ENCODE peak calls at places on chromosomes 3 and 15, in ten cellular contexts. Z is esophagus muscularis mucosa, W is heart left ventricle, F is ovary, T is body of pancreas, A is stomach, L is thyroid gland, E is upper lobe of left lung, J is esophagus squamous epithelium, S is endothelial cell of umbilical vein. N is an unnamed sample.

GRCh38 chr3:70358978-70359580 is 46.6 kb upstream of the MDFIC2 start:
- DNase-seq in A (no peak), F (no peak), L (peak), W (no peak), E (no peak), J (no peak), Z (no peak), S (peak), T (peak), N (no peak)

GRCh38 chr3:117651271-117651670 is 941.7 kb downstream of the TUSC7 start:
- DNase-seq in L (no peak), F (no peak), T (no peak), J (no peak), E (no peak), W (no peak), A (no peak), Z (no peak), S (no peak), N (no peak)

GRCh38 chr3:28334552-28334951 is 14.0 kb upstream of the ZCWPW2 start:
- DNase-seq in T (no peak), F (no peak), L (no peak), W (no peak), Z (no peak), A (no peak), E (no peak), J (no peak), S (no peak), N (no peak)

GRCh38 chr15:70853270-70853854 is 595 bp downstream of the LARP6 start:
- DNase-seq in W (peak), E (no peak), T (peak), F (peak), L (peak), A (no peak), S (peak), J (no peak), Z (no peak), N (no peak)

GRCh38 chr3:13595001-13595421 is 46.1 kb downstream of the FBLN2 start:
- DNase-seq in S (no peak), F (no peak), J (no peak), W (no peak), T (no peak), A (no peak), Z (no peak), L (no peak), E (peak), N (no peak)

GRCh38 chr3:49841126-49841525 is 15.2 kb downstream of the TRAIP start:
- DNase-seq in E (no peak), Z (no peak), S (peak), L (no peak), J (no peak), T (no peak), W (no peak), F (no peak), A (no peak), N (no peak)

GRCh38 chr15:77870195-77871065 is 207.1 kb downstream of the TBC1D2B start:
- DNase-seq in E (peak), T (peak), L (peak), F (peak), J (no peak), W (peak), Z (peak), A (peak), S (peak), N (peak)

GRCh38 chr15:87033056-87033455 is 953.4 kb downstream of the AGBL1 start:
- DNase-seq in E (no peak), W (no peak), T (no peak), F (no peak), Z (no peak), S (no peak), L (no peak), A (no peak), J (no peak), N (no peak)

GRCh38 chr3:146337991-146338390 is 87.1 kb upstream of the PLSCR4 start:
- DNase-seq in S (no peak), W (no peak), L (no peak), E (no peak), J (no peak), T (no peak), Z (no peak), F (no peak), A (no peak), N (no peak)

GRCh38 chr3:55676643-55677042 is 189.5 kb upstream of the WNT5A start:
- DNase-seq in T (no peak), L (no peak), E (no peak), J (no peak), F (no peak), S (no peak), A (no peak), Z (no peak), W (no peak), N (no peak)

GRCh38 chr15:93862791-93863190 is 368.6 kb upstream of the MCTP2 start:
- DNase-seq in L (peak), F (no peak), W (peak), J (no peak), T (peak), A (no peak), S (no peak), E (no peak), Z (no peak), N (no peak)
- TF ChIP-seq POLR2A in L (no peak), F (no peak), W (no peak), J (no peak), T (no peak), A (no peak), S (no peak), E (no peak), Z (no peak), N (no peak)

DNA sequence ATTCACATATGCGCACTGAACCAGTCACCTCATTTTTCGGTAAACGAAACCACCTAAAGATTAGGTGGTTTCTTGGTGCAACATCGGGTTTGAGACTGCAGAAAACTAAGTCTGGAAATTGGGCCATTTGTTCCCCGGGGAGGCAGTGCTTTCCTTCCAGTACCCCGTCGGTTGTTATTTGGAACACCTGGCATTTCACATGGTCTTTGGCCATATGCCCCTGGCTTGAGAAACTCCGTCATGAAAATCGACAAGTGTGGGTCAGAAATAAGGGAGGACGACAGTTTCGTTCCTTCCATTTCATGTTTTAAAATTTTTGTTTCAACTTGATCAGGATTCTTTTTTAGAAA is 544 bp upstream of the GATM start:
- DNase-seq in S (no peak), J (no peak), Z (no peak), L (no peak), E (no peak), A (no peak), F (no peak), W (peak), T (peak), N (no peak)
- H3K4me3 ChIP-seq in S (no peak), J (peak), Z (peak), L (peak), E (peak), A (peak), F (peak), W (peak), T (peak), N (peak)

GRCh38 chr3:187066228-187066995 is 72.9 kb downstream of the RPL39L start:
- DNase-seq in S (peak), E (no peak), A (no peak), Z (peak), L (peak), W (peak), F (no peak), J (no peak), T (no peak), N (no peak)
- TF ChIP-seq POLR2A in S (no peak), E (no peak), A (no peak), Z (no peak), L (no peak), W (no peak), F (no peak), J (no peak), T (no peak), N (no peak)

DNA sequence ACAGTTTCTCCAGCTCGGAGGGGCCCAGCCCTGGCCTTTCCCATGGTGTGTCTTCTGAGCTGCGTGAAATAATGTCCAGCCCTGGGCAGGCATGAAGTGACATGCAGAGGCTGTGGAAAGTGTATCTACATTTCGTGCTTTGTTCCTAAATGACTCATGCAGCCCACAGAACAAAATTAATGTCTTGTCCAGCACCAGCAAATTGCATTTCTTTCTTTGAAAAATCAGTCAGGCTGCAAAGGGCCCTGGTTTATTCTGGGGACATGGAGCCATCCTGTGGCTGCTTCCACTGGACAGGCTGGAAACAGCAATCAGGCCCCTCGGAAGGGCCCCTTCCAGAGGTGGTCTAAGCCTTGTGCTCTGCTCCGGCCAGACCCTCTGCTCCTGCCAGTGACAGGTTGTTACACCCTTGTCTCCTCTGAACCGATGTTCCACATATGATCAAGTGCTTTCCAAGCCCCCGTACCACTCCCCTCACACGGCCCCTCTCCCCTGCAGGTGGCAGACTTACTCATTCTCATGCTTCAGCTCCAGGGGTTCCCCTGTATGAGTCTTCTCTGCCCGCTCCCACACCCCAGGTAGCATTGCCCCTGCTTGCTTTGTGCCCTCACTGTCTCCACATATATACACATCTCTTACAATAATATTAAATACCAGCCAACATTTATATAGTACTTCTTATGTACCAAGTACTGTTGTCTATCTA is 33.7 kb downstream of the CRYGS start:
- DNase-seq in J (no peak), Z (no peak), F (no peak), S (no peak), A (no peak), T (no peak), L (no peak), E (no peak), W (no peak), N (no peak)
- H3K4me3 ChIP-seq in J (no peak), Z (no peak), F (no peak), S (no peak), A (no peak), T (no peak), L (no peak), E (no peak), W (no peak), N (no peak)

DNA sequence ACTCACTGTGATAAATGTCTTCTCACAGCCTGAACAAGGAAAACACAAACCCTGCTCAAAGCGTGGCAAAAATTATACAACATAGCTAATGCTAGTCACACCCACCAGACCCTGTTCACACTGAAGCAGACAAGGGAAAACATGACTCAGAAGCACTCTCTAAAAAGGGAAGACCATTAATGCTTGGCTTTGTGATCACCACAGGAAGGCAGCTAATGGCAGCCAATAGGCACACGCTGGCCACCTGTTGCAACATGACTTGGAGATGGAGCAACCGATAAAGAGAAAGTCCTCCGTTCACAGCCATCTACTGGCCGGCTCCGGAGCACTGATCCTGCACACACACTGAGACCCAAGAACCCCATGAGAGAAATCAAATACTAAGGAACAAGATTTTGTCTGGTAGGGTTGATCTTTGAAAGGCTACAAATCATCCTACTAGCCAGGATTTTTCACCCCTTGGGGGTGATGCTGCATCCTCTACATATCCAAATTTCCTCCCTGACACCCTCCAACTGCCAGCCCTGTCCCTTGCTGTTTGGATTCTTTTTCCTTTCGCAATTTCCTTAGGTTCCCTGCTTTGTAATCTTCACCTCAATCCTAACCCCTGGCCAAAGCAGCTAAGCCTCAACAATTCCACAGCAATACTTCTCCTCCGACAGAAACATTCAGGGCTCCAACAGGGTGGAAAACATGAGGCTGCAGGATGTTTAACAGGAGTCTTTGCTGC is 3.2 kb downstream of the ZXDC start:
- DNase-seq in F (peak), T (peak), S (peak), Z (no peak), L (peak), A (peak), W (peak), J (no peak), E (no peak), N (peak)
- TF ChIP-seq POLR2A in F (no peak), T (no peak), S (no peak), Z (no peak), L (no peak), A (no peak), W (no peak), J (no peak), E (no peak), N (no peak)

DNA sequence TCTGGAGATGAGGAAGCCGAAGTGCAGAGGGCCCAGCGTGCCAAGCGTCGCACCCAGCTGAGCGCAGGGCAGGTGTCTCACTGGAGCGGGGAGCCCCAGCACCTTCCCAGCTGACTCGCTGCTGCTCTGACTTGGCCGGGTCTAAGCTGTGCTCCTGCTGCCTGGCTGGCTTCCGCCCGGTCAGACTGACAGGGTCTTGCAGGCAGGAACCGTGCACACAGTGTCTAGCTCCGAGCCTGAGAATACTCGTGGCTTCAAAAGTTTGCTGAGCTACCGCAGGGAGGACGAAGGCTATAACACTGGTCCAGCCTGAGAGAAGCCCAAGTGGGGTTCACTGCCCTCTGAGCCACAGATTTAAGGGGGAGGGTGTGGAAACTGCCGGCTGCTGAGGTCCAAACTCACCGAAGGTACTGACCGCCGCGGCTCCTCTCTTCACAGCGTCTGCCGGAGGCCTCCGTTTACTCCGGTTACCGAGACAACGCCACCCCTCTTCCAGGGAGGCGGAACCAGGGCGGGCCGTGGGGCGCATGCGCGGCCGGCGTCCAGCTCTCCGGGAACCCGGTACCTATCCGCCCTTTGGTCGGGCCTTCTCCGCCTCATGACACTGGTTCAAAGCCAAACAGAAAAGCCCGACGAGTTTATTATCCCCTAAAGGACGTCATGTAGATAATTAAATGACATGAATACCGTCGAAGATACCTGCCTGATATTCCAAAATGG is at the start of gene CFAP44:
- DNase-seq in S (peak), A (peak), L (peak), W (peak), E (peak), F (peak), J (no peak), T (peak), Z (no peak), N (no peak)
- H3K4me3 ChIP-seq in S (peak), A (peak), L (peak), W (peak), E (peak), F (peak), J (peak), T (no peak), Z (peak), N (no peak)

GRCh38 chr15:40382580-40383456 is at the start of gene KNSTRN:
- DNase-seq in L (peak), J (peak), T (peak), A (peak), S (peak), E (peak), W (peak), F (peak), Z (peak), N (peak)
- TF ChIP-seq POLR2A in L (peak), J (no peak), T (no peak), A (no peak), S (peak), E (no peak), W (peak), F (no peak), Z (no peak), N (no peak)

GRCh38 chr3:43190682-43191081 is 84.8 kb upstream of the POMGNT2 start:
- DNase-seq in W (no peak), L (no peak), T (no peak), E (no peak), S (peak), A (no peak), F (no peak), J (no peak), Z (no peak), N (no peak)
- H3K4me3 ChIP-seq in W (no peak), L (no peak), T (no peak), E (no peak), S (no peak), A (no peak), F (no peak), J (no peak), Z (no peak), N (no peak)

GRCh38 chr15:100291106-100291505 is 50.7 kb downstream of the ADAMTS17 start:
- DNase-seq in J (no peak), A (no peak), W (no peak), L (no peak), T (no peak), Z (no peak), S (no peak), F (no peak), E (no peak), N (no peak)
- TF ChIP-seq POLR2A in J (no peak), A (no peak), W (no peak), L (no peak), T (no peak), Z (no peak), S (no peak), F (no peak), E (no peak), N (no peak)

DNA sequence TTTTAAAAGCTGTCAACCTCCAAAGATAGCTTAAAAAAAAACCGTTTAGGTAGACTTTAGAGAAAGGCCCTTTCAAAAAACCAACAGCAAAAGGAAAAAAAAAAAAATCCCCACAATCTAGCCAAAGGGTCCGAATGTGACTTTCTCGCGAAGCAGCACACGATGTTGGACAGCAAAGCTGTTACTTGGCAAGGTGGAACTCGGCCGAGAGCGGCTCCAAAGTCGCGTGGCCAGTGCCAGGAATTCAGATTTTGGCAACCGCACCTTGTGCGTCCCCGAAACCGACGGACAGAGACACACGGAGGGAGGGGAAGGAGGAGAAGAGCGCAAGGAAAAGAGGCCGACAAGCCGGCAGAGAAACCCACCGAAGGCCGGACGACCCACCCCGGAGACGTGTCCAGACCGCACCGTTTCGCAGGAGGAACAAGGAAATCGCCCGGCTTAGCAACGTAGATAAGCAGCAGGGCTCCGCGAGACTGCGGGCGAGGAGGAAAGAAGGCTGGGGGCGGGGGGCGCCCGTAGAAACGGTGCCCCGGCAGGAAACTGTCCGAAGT is 517.3 kb downstream of the MECOM start:
- DNase-seq in S (peak), F (no peak), L (peak), W (peak), Z (no peak), J (no peak), E (peak), T (peak), A (peak), N (peak)
- H3K4me3 ChIP-seq in S (peak), F (peak), L (peak), W (peak), Z (peak), J (peak), E (peak), T (peak), A (peak), N (peak)

N was measured in lower leg skin.